ENCODE peak calls at places on chromosomes 12 and 14, in six cellular contexts. Y is GM06990, B is psoas muscle, S is pancreas, J is uterus, Q is lower leg skin. H is an unnamed sample.

GRCh38 chr14:51472881-51473280 is 178.8 kb upstream of the FRMD6 start:
- DNase-seq in S (no peak), J (no peak), Y (no peak), Q (no peak), B (no peak), H (no peak)

GRCh38 chr12:23906329-23906728 is 43.1 kb downstream of the SOX5 start:
- DNase-seq in S (no peak), Q (no peak), Y (no peak), J (no peak), B (no peak), H (no peak)

GRCh38 chr12:62722971-62723680 is 211.8 kb downstream of the PPM1H start:
- DNase-seq in Y (no peak), S (no peak), Q (no peak), J (no peak), B (no peak), H (no peak)

GRCh38 chr12:9794484-9795063 is 32.7 kb upstream of the KLRF1 start:
- DNase-seq in Q (no peak), Y (no peak), J (no peak), B (no peak), S (no peak), H (no peak)

GRCh38 chr12:15984097-15984800 is 73.1 kb downstream of the DERA start:
- DNase-seq in Q (no peak), J (no peak), S (no peak), B (no peak), Y (no peak), H (peak; percentile 15)

GRCh38 chr14:103530390-103530789 is 1.4 kb downstream of the TRMT61A start:
- DNase-seq in S (no peak), B (peak; percentile 56), J (peak; percentile 37), Q (no peak), Y (no peak), H (no peak)

GRCh38 chr12:98355322-98355721 is 160.1 kb upstream of the TMPO start:
- DNase-seq in S (no peak), Q (no peak), B (no peak), J (no peak), Y (no peak), H (no peak)

GRCh38 chr12:114006482-114007425 is 40.6 kb upstream of the RBM19 start:
- DNase-seq in Y (no peak), Q (no peak), J (no peak), S (no peak), B (no peak), H (no peak)

GRCh38 chr12:62215506-62215905 is 44.7 kb upstream of the USP15 start:
- DNase-seq in Q (no peak), J (no peak), B (no peak), Y (no peak), S (no peak), H (no peak)

GRCh38 chr14:73463411-73463810 is 5.1 kb upstream of the NUMB start:
- DNase-seq in J (no peak), Q (peak; percentile 87), B (peak; percentile 70), Y (peak; percentile 43), S (peak; percentile 41), H (no peak)

GRCh38 chr12:6272300-6273208 is 37.9 kb upstream of the PLEKHG6 start:
- DNase-seq in Y (no peak), Q (no peak), B (no peak), S (no peak), J (no peak), H (no peak)

GRCh38 chr12:62730649-62731377 is 204.1 kb downstream of the PPM1H start:
- DNase-seq in Q (no peak), Y (no peak), S (no peak), B (no peak), J (no peak), H (peak; percentile 18)

DNA sequence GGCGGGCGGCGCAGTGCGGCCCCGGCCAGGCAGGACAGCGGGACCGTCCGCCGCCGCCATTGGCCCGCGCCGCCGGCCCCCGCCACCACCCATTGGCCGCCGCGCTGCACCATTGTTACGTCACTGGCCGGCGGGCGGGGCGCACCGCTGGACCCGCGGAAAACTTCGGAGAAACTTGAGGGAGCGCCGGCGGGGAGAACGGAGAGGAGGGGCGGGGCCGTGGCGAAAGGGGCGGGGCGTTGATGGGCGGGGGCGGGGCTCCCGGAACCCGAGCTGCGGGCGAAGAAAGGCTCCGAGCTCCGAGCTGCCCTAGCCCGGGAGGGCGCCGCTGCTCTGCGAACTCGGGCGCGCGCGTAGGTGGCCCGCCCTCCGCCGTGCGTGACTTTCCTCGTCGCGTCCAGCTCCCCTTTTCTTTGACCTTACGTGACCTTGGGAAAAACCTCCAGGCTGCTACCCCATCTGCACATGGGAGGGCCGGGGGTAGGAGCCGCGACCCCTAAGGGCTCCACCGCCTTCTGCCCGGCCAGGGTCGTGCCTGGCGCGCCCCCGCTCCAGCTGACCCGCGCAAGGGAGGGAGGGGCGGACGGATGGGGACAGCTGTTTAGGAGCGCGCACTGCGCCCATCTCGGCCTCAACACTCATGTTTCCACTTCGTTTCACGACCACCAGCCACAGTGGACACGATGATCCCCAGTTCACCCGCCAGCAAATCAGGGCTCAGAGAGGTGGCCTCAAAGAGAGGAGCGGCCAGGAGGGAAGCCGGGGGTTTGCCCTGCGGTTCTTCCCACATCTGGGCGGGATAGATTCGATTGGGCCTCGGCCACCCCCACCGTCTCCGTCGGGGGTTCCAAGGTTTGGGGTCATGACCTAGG is at the start of gene ANKRD9:
- DNase-seq in B (peak; percentile 98), Q (peak; percentile 99), S (peak; percentile 93), Y (peak; percentile 93), J (peak; percentile 95), H (peak; percentile 99)
- TF ChIP-seq CTCF in B (no peak), Q (no peak), S (no peak), Y (no peak), J (no peak), H (no peak)

DNA sequence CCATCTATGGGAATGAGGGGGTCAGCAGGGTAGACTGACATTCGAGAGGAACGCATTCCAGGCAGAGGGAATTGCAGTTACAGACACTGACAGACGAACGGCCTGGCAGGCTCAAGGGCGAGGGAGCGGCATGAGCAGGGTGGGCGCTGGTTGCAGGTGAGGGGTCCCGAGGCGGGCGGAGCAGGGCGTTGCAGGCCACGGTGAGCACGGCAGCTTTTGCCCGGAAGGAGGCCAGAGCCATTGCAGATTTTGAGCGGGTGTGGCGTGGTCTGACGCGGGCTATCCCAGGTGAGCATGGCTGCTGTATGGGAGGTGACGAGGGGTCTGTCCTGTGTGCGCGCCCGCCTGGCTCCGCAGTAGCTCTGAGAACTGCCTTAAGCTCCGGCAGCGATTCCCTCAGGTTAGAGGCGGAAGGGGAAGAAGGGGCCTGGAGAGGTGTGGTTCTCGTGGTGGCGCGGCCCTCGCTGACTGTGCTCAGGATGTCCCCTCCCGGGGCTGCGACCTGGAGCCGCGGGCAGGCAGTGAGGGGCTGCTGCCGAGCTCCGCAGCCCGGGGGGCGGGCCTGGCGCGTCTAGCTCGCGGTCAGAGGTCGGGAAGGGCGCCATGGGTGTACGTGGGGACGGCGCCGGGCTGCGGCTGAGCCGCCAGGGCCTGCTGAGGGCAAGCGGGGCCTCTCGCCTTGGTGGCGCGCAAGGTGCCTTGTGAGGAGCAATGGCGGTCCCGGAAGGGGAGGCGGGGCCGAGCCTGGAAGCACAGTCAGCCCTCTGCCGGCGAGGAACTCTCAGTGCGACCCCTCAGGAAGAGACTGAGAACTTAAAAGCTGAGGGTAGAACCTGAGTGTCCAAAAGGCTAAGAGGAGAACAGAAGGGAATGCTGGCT is 177.1 kb downstream of the CACNA1C start:
- DNase-seq in Y (no peak), J (no peak), S (no peak), Q (no peak), B (no peak), H (no peak)
- TF ChIP-seq CTCF in Y (no peak), J (no peak), S (no peak), Q (no peak), B (no peak), H (no peak)

GRCh38 chr14:21264025-21264801 is 5.0 kb downstream of the HNRNPC start:
- DNase-seq in Q (no peak), J (no peak), Y (peak; percentile 71), B (no peak), S (no peak), H (peak; percentile 57)

GRCh38 chr14:21267431-21267845 is 1.8 kb downstream of the HNRNPC start:
- DNase-seq in Q (no peak), J (no peak), S (no peak), B (no peak), Y (no peak), H (no peak)

GRCh38 chr14:21268612-21269251 is 510 bp downstream of the HNRNPC start:
- DNase-seq in J (no peak), Q (no peak), S (peak; percentile 34), B (peak; percentile 62), Y (no peak), H (no peak)

GRCh38 chr14:21267886-21268611 is 1.2 kb downstream of the HNRNPC start:
- DNase-seq in S (no peak), J (no peak), Q (no peak), Y (no peak), B (no peak), H (no peak)

DNA sequence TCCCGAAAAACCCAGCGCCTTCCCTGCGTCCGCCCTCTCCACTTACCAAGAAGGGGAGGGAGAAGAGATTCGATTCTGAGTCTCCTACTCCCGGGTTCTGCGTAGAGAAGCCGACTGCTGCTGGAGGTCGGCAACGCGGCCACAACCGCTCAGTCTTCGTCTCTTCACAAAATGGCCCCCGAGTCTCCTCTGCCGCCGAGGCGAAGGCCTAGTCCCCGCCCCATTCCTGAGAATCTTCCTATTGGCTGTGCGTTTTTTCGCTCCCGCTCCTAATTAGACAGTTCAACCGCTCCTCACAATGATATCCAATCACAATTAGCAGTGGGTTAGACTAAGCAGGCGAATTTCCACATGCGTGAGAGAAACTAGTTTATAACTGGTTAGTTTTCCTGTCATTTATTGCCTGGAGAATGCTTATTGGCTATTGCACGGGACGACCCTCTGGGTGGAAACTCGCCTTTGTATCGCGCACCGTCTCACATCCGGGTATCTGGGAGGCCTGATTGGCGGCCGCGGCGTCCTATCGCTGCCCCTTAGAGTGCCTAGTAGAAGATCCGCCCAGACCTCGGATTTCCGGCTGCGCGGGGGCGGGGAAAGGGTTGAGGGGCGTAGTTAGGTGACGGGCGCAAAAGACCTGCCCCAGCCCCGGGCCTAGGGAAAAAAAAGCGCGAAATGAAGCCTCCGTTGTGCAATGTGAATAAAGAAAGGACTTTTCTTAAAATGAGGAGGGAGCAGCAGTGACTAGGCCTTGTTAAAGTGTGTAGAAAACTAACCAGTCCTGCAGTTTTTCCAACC is at the start of gene HNRNPC:
- DNase-seq in B (peak; percentile 100), Y (peak; percentile 100), Q (peak; percentile 100), S (peak; percentile 99), J (peak; percentile 100), H (peak; percentile 95)
- TF ChIP-seq CTCF in B (no peak), Y (no peak), Q (peak; percentile 82), S (no peak), J (no peak), H (no peak)

GRCh38 chr12:53221203-53222076 is 10.6 kb downstream of the RARG start:
- DNase-seq in J (peak; percentile 82), Y (peak; percentile 69), B (peak; percentile 89), S (peak; percentile 85), Q (peak; percentile 93), H (peak; percentile 85)
- TF ChIP-seq CTCF in J (no peak), Y (peak; percentile 41), B (no peak), S (no peak), Q (no peak), H (peak; percentile 40)

GRCh38 chr12:124716208-124717141 is 147.2 kb downstream of the SCARB1 start:
- DNase-seq in J (no peak), Y (no peak), B (no peak), S (no peak), Q (no peak), H (no peak)
- TF ChIP-seq CTCF in J (no peak), Y (no peak), B (no peak), S (no peak), Q (no peak), H (no peak)

GRCh38 chr12:122560138-122560537 is 33.1 kb downstream of the KNTC1 start:
- DNase-seq in Y (no peak), Q (peak; percentile 13), B (no peak), J (no peak), S (no peak), H (no peak)
- TF ChIP-seq CTCF in Y (no peak), Q (no peak), B (no peak), J (no peak), S (no peak), H (no peak)

H was measured in GM13977.